ENCODE peak calls at places on chromosomes 1 and 21, in nine cellular contexts. V, J, Z, X, E, O, U, B and S are unnamed samples.
A peak's percentile ranks its signal among the peaks of the same experiment; 100 is the strongest.

GRCh38 chr1:39214021-39214713 is 9.7 kb downstream of the MACF1 start:
- DNase-seq in V (peak; percentile 53), J (no peak), Z (peak; percentile 57), X (no peak), E (no peak), O (no peak), U (no peak), B (no peak), S (no peak)

GRCh38 chr1:1763657-1764621 is 14.3 kb downstream of the NADK start:
- DNase-seq in V (no peak), J (no peak), Z (peak; percentile 95), X (no peak), E (peak; percentile 50), O (peak; percentile 30), U (no peak), B (peak; percentile 67), S (no peak)

GRCh38 chr1:6512245-6512907 is 20.9 kb upstream of the PLEKHG5 start:
- DNase-seq in V (no peak), J (no peak), Z (no peak), X (no peak), E (no peak), O (no peak), U (no peak), B (no peak), S (no peak)

GRCh38 chr1:42941640-42942330 is 16.9 kb downstream of the SLC2A1 start:
- DNase-seq in V (peak; percentile 78), J (no peak), Z (peak; percentile 84), X (no peak), E (peak; percentile 77), O (no peak), U (no peak), B (peak; percentile 91), S (no peak)

GRCh38 chr1:208061118-208061517 is 150.2 kb upstream of the CD34 start:
- DNase-seq in V (no peak), J (no peak), Z (no peak), X (no peak), E (no peak), O (no peak), U (no peak), B (no peak), S (no peak)

GRCh38 chr1:32321712-32322291 is 14.2 kb downstream of the MARCKSL1 start:
- DNase-seq in V (no peak), J (no peak), Z (no peak), X (no peak), E (no peak), O (no peak), U (no peak), B (peak; percentile 88), S (no peak)

GRCh38 chr1:12099610-12100009 is 36.5 kb downstream of the TNFRSF8 start:
- DNase-seq in V (no peak), J (no peak), Z (no peak), X (no peak), E (no peak), O (no peak), U (no peak), B (no peak), S (no peak)

GRCh38 chr1:51976831-51977602 is 13.5 kb downstream of the RAB3B start:
- DNase-seq in V (no peak), J (no peak), Z (no peak), X (no peak), E (no peak), O (no peak), U (no peak), B (peak; percentile 69), S (no peak)

GRCh38 chr1:12407050-12407961 is 177.5 kb downstream of the VPS13D start:
- DNase-seq in V (no peak), J (no peak), Z (no peak), X (peak; percentile 36), E (no peak), O (no peak), U (no peak), B (peak; percentile 65), S (no peak)

GRCh38 chr1:31460027-31460426 is 47.0 kb downstream of the SERINC2 start:
- DNase-seq in V (no peak), J (no peak), Z (no peak), X (no peak), E (no peak), O (no peak), U (no peak), B (no peak), S (peak; percentile 25)

GRCh38 chr1:116722016-116722838 is 32.0 kb upstream of the CD2 start:
- DNase-seq in V (no peak), J (no peak), Z (no peak), X (no peak), E (no peak), O (no peak), U (no peak), B (no peak), S (no peak)

GRCh38 chr1:213996320-213997022 is 8.7 kb downstream of the PROX1 start:
- DNase-seq in V (no peak), J (no peak), Z (no peak), X (no peak), E (no peak), O (no peak), U (no peak), B (no peak), S (no peak)

GRCh38 chr21:41854426-41854995 is 24.6 kb downstream of the PRDM15 start:
- DNase-seq in V (no peak), J (peak; percentile 72), Z (no peak), X (no peak), E (no peak), O (no peak), U (no peak), B (no peak), S (no peak)

GRCh38 chr1:27934818-27935549 is at the start of gene SMPDL3B:
- DNase-seq in V (no peak), J (no peak), Z (peak; percentile 82), X (no peak), E (no peak), O (no peak), U (no peak), B (peak; percentile 64), S (no peak)

DNA sequence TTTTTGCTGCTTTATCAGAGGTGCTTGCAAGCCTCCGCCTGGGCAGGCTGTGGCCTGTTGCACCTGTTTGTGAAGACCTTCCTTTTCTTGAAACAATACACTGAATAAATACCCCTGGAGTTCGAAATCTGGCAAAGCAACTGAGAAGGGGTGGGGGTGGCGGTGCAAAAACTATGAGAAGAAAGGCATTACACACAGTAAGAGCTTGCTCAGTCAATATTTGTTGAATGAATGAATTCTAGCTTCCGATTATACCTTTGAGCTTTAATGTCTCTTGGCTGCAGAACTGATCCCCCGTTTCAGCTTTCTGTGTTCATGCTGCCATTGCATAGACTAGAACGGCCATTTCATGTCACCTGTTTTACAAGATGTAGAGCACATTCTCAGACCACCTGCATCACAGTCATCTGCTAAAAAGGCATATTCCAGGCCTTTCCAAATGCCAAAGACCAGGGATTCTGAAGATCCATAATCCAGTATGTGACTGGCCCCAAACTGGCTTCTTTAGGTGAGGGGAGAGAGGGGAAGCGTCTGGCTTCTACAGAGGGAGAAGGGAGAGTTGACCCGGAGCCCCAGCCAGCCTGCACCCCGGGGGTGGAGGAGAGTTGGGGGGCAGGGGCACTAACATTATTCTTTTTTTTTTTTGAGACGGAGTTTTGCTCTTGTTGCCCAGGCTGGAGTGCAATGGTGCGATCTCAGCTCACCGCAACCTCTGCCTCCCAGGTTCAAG is 111.5 kb downstream of the ETS2 start:
- DNase-seq in V (no peak), J (no peak), Z (no peak), X (peak; percentile 6), E (no peak), O (no peak), U (no peak), B (no peak), S (no peak)
- H3K27ac ChIP-seq in V (no peak overlapping the region), J (no peak overlapping the region), Z (no peak overlapping the region), X (no peak overlapping the region), E (no peak overlapping the region), O (peak overlapping the region; percentile 6), U (no peak overlapping the region), B (no peak overlapping the region), S (no peak overlapping the region)

GRCh38 chr1:200774735-200775449 is 36.2 kb downstream of the CAMSAP2 start:
- DNase-seq in V (no peak), J (no peak), Z (no peak), X (no peak), E (no peak), O (no peak), U (no peak), B (no peak), S (no peak)

GRCh38 chr1:200779326-200779725 is 40.6 kb downstream of the CAMSAP2 start:
- DNase-seq in V (no peak), J (no peak), Z (no peak), X (no peak), E (no peak), O (no peak), U (no peak), B (no peak), S (no peak)

GRCh38 chr1:200775850-200776249 is 37.2 kb downstream of the CAMSAP2 start:
- DNase-seq in V (no peak), J (no peak), Z (no peak), X (no peak), E (no peak), O (no peak), U (no peak), B (no peak), S (no peak)

GRCh38 chr1:200778766-200779165 is 40.1 kb downstream of the CAMSAP2 start:
- DNase-seq in V (no peak), J (no peak), Z (no peak), X (no peak), E (no peak), O (no peak), U (no peak), B (no peak), S (no peak)

GRCh38 chr1:200776949-200777348 is 38.3 kb downstream of the CAMSAP2 start:
- DNase-seq in V (no peak), J (no peak), Z (no peak), X (no peak), E (no peak), O (no peak), U (no peak), B (peak; percentile 11), S (no peak)
- H3K4me1 ChIP-seq in V (peaks cover 77% of the 10 kb centered on the region), J (peaks cover 29% of the 10 kb centered on the region), Z (peaks cover 10% of the 10 kb centered on the region), X (peaks cover 17% of the 10 kb centered on the region), E (peaks cover 25% of the 10 kb centered on the region), O (peaks cover 20% of the 10 kb centered on the region), U (no peaks in the 10 kb centered on the region), B (peaks cover 23% of the 10 kb centered on the region), S (peaks cover 2% of the 10 kb centered on the region)

GRCh38 chr1:245217853-245218608 is 63.2 kb downstream of the KIF26B start:
- DNase-seq in V (no peak), J (no peak), Z (no peak), X (no peak), E (no peak), O (no peak), U (no peak), B (no peak), S (no peak)
- H3K27ac ChIP-seq in V (no peak overlapping the region), J (no peak overlapping the region), Z (no peak overlapping the region), X (no peak overlapping the region), E (no peak overlapping the region), O (no peak overlapping the region), U (no peak overlapping the region), B (no peak overlapping the region), S (no peak overlapping the region)

GRCh38 chr1:9429369-9429766 is 109.9 kb upstream of the SLC25A33 start:
- DNase-seq in V (no peak), J (no peak), Z (no peak), X (peak; percentile 47), E (no peak), O (no peak), U (no peak), B (no peak), S (no peak)
- H3K4me1 ChIP-seq in V (peaks cover 20% of the 10 kb centered on the region), J (peaks cover 15% of the 10 kb centered on the region), Z (peaks cover 14% of the 10 kb centered on the region), X (peaks cover 6% of the 10 kb centered on the region), E (peaks cover 4% of the 10 kb centered on the region), O (peaks cover 7% of the 10 kb centered on the region), U (peaks cover 44% of the 10 kb centered on the region), B (peaks cover 11% of the 10 kb centered on the region), S (no peaks in the 10 kb centered on the region)

GRCh38 chr1:162682013-162682419 is 49.8 kb downstream of the DDR2 start:
- DNase-seq in V (no peak), J (no peak), Z (no peak), X (no peak), E (no peak), O (no peak), U (no peak), B (no peak), S (no peak)
- H3K27ac ChIP-seq in V (peak overlapping the region; percentile 48), J (peak overlapping the region; percentile 33), Z (no peak overlapping the region), X (no peak overlapping the region), E (peak overlapping the region; percentile 44), O (peak overlapping the region; percentile 59), U (no peak overlapping the region), B (no peak overlapping the region), S (no peak overlapping the region)